ENCODE peak calls at places on chromosomes 1 and 21, in four cellular contexts. L is islet precursor cell, B is SK-N-SH, V is HCEC 1CT. G is an unnamed sample.

GRCh38 chr1:55712148-55712547 is 497.0 kb upstream of the USP24 start:
- DNase-seq in L (peak), B (no peak), V (no peak), G (no peak)

GRCh38 chr1:201126832-201127754 is at the start of gene ASCL5:
- DNase-seq in L (peak), B (peak), V (peak), G (no peak)

GRCh38 chr1:25799758-25800537 is at the start of gene SELENON:
- DNase-seq in L (peak), B (peak), V (no peak), G (peak)

GRCh38 chr1:47683402-47683801 is 245.6 kb downstream of the FOXD2 start:
- DNase-seq in L (peak), B (no peak), V (no peak), G (no peak)

GRCh38 chr1:183834568-183834967 is 29.6 kb downstream of the RGL1 start:
- DNase-seq in L (no peak), B (no peak), V (no peak), G (no peak)

GRCh38 chr1:168512864-168513595 is 30.8 kb downstream of the XCL2 start:
- DNase-seq in L (peak), B (no peak), V (no peak), G (no peak)

GRCh38 chr1:208791458-208791857 is 547.3 kb upstream of the PLXNA2 start:
- DNase-seq in L (no peak), B (no peak), V (no peak), G (no peak)

GRCh38 chr1:91138959-91139358 is 117.1 kb upstream of the ZNF644 start:
- DNase-seq in L (no peak), B (no peak), V (no peak), G (no peak)

GRCh38 chr1:110781525-110781924 is 91.4 kb upstream of the CD53 start:
- DNase-seq in L (no peak), B (no peak), V (no peak), G (no peak)

GRCh38 chr1:155976062-155976912 is 2.1 kb downstream of the ARHGEF2 start:
- DNase-seq in L (peak), B (peak), V (peak), G (peak)

GRCh38 chr1:94044290-94044790 is 76.6 kb downstream of the ABCA4 start:
- DNase-seq in L (no peak), B (no peak), V (no peak), G (no peak)

GRCh38 chr1:223141021-223141420 is 2.0 kb downstream of the TLR5 start:
- DNase-seq in L (peak), B (no peak), V (no peak), G (peak)

GRCh38 chr1:157505481-157506272 is 46.6 kb downstream of the FCRL5 start:
- DNase-seq in L (peak), B (peak), V (peak), G (no peak)

GRCh38 chr21:38797470-38797869 is 8.3 kb upstream of the ETS2 start:
- DNase-seq in L (peak), B (peak), V (peak), G (no peak)

GRCh38 chr1:58123051-58123450 is 423.5 kb downstream of the OMA1 start:
- DNase-seq in L (no peak), B (peak), V (no peak), G (no peak)

GRCh38 chr1:172499636-172500141 is 33.3 kb upstream of the SUCO start:
- DNase-seq in L (peak), B (no peak), V (no peak), G (peak)

GRCh38 chr21:44710294-44710665 is 1.1 kb downstream of the TSPEAR start:
- DNase-seq in L (peak), B (peak), V (no peak), G (no peak)

GRCh38 chr1:38279148-38279547 is 232.6 kb upstream of the POU3F1 start:
- DNase-seq in L (no peak), B (no peak), V (no peak), G (no peak)

GRCh38 chr1:71668059-71668458 is 587.2 kb upstream of the ZRANB2 start:
- DNase-seq in L (no peak), B (no peak), V (no peak), G (no peak)

GRCh38 chr1:70675737-70676156 is 264.7 kb downstream of the CTH start:
- DNase-seq in L (peak), B (no peak), V (no peak), G (no peak)

GRCh38 chr1:54287176-54287650 is 87.2 kb downstream of the MRPL37 start:
- DNase-seq in L (peak), B (peak), V (no peak), G (peak)

GRCh38 chr1:85894651-85895050 is 186.4 kb upstream of the ZNHIT6 start:
- DNase-seq in L (peak), B (peak), V (peak), G (no peak)

GRCh38 chr21:37393786-37394185 is 27.2 kb downstream of the DYRK1A start:
- DNase-seq in L (no peak), B (no peak), V (no peak), G (no peak)

GRCh38 chr1:208524376-208524775 is 280.2 kb upstream of the PLXNA2 start:
- DNase-seq in L (no peak), B (no peak), V (no peak), G (no peak)

G was measured in lower leg skin.